ENCODE peak calls at places on chromosomes 3 and 15, in six cellular contexts. G, R, B, X, A and F are unnamed samples.
A peak's percentile ranks its signal among the peaks of the same experiment; 100 is the strongest.

GRCh38 chr15:52822475-52822874 is 32.3 kb upstream of the ONECUT1 start:
- DNase-seq in G (no peak), R (no peak), B (no peak), X (no peak), A (no peak), F (no peak)

GRCh38 chr3:191958980-191959671 is 498.2 kb downstream of the PYDC2 start:
- DNase-seq in G (no peak), R (no peak), B (no peak), X (no peak), A (no peak), F (no peak)

GRCh38 chr15:37100109-37100873 is at the start of gene MEIS2:
- DNase-seq in G (peak; percentile 98), R (peak; percentile 84), B (peak; percentile 87), X (peak; percentile 94), A (peak; percentile 64), F (peak; percentile 97)

GRCh38 chr3:186969607-186970006 is 39.3 kb downstream of the ST6GAL1 start:
- DNase-seq in G (no peak), R (no peak), B (no peak), X (no peak), A (no peak), F (no peak)

GRCh38 chr3:148319960-148320359 is 377.7 kb upstream of the AGTR1 start:
- DNase-seq in G (no peak), R (no peak), B (no peak), X (peak; percentile 18), A (no peak), F (no peak)

GRCh38 chr3:90102146-90102545 is 994.7 kb downstream of the EPHA3 start:
- DNase-seq in G (no peak), R (no peak), B (no peak), X (no peak), A (no peak), F (no peak)

GRCh38 chr15:29917600-29918597 is 95.6 kb upstream of the TJP1 start:
- DNase-seq in G (no peak), R (no peak), B (peak; percentile 31), X (peak; percentile 55), A (no peak), F (no peak)

GRCh38 chr3:106294121-106294520 is 425.3 kb upstream of the CBLB start:
- DNase-seq in G (no peak), R (no peak), B (no peak), X (no peak), A (no peak), F (no peak)

GRCh38 chr15:89768071-89768500 is 8.0 kb upstream of the MESP2 start:
- DNase-seq in G (no peak), R (peak; percentile 79), B (no peak), X (peak; percentile 87), A (no peak), F (peak; percentile 69)

GRCh38 chr3:127630811-127631714 is 2.1 kb downstream of the PODXL2 start:
- DNase-seq in G (peak; percentile 86), R (no peak), B (no peak), X (no peak), A (no peak), F (no peak)

GRCh38 chr3:191412764-191413163 is 48.2 kb upstream of the PYDC2 start:
- DNase-seq in G (no peak), R (no peak), B (peak; percentile 80), X (peak; percentile 93), A (no peak), F (peak; percentile 91)

GRCh38 chr3:65641041-65641440 is 397.7 kb downstream of the MAGI1 start:
- DNase-seq in G (no peak), R (no peak), B (no peak), X (no peak), A (no peak), F (no peak)

GRCh38 chr3:194782767-194783404 is 97.2 kb downstream of the FAM43A start:
- DNase-seq in G (peak; percentile 84), R (no peak), B (peak; percentile 45), X (peak; percentile 75), A (no peak), F (no peak)

GRCh38 chr15:32029409-32029861 is 880 bp upstream of the CHRNA7 start:
- DNase-seq in G (peak; percentile 58), R (peak; percentile 35), B (no peak), X (no peak), A (peak; percentile 13), F (no peak)

GRCh38 chr3:136919799-136920580 is 37.8 kb upstream of the IL20RB start:
- DNase-seq in G (no peak), R (peak; percentile 52), B (no peak), X (no peak), A (no peak), F (peak; percentile 45)

GRCh38 chr15:33126559-33127290 is 67.8 kb downstream of the FMN1 start:
- DNase-seq in G (peak; percentile 91), R (peak; percentile 92), B (peak; percentile 83), X (peak; percentile 95), A (no peak), F (peak; percentile 96)

GRCh38 chr15:101625169-101625568 is 27.0 kb downstream of the TM2D3 start:
- DNase-seq in G (no peak), R (no peak), B (no peak), X (no peak), A (no peak), F (no peak)

GRCh38 chr3:30042274-30042859 is 564.0 kb upstream of the TGFBR2 start:
- DNase-seq in G (peak; percentile 61), R (peak; percentile 75), B (peak; percentile 39), X (peak; percentile 85), A (peak; percentile 18), F (peak; percentile 90)

GRCh38 chr3:10917176-10917575 is 75.4 kb upstream of the SLC6A1 start:
- DNase-seq in G (no peak), R (no peak), B (peak; percentile 60), X (peak; percentile 3), A (no peak), F (no peak)